ENCODE peak calls at places on chromosomes 4 and X, in five cellular contexts. C, M, N, E and F are unnamed samples.

GRCh38 chrX:9728271-9728670 is 37.4 kb downstream of the GPR143 start:
- DNase-seq in N (no peak), C (no peak), M (no peak), E (no peak), F (no peak)

GRCh38 chr4:176883681-176884418 is 91.1 kb upstream of the VEGFC start:
- DNase-seq in C (no peak), M (no peak), E (peak), N (no peak), F (no peak)

GRCh38 chr4:48350871-48351270 is 9.5 kb downstream of the SLAIN2 start:
- DNase-seq in C (no peak), N (no peak), E (no peak), M (no peak), F (no peak)

GRCh38 chr4:26003072-26003471 is 89.1 kb downstream of the SMIM20 start:
- DNase-seq in E (no peak), M (no peak), N (no peak), C (no peak), F (no peak)

GRCh38 chrX:87517571-87518141 is at the start of gene KLHL4:
- DNase-seq in N (no peak), C (no peak), M (no peak), E (peak), F (no peak)

GRCh38 chr4:79292008-79292407 is 33.9 kb downstream of the NAA11 start:
- DNase-seq in N (no peak), C (no peak), M (no peak), E (no peak), F (no peak)

GRCh38 chr4:86358176-86358701 is 1.6 kb downstream of the MAPK10 start:
- DNase-seq in M (no peak), E (no peak), N (no peak), C (no peak), F (no peak)

GRCh38 chr4:2247128-2248043 is 5.5 kb upstream of the HAUS3 start:
- DNase-seq in N (no peak), C (no peak), M (no peak), E (no peak), F (no peak)

GRCh38 chrX:3516051-3516541 is 169.6 kb upstream of the MXRA5 start:
- DNase-seq in M (no peak), E (no peak), C (no peak), N (no peak), F (no peak)

GRCh38 chr4:2399216-2399615 is 19.2 kb downstream of the ZFYVE28 start:
- DNase-seq in E (no peak), N (no peak), M (no peak), C (no peak), F (no peak)

GRCh38 chr4:182724414-182724813 is 192.8 kb downstream of the DCTD start:
- DNase-seq in E (no peak), M (no peak), N (no peak), C (peak), F (no peak)

GRCh38 chr4:127555106-127555505 is 77.7 kb upstream of the INTU start:
- DNase-seq in C (no peak), M (no peak), E (peak), N (no peak), F (no peak)

GRCh38 chr4:184471872-184472539 is 2.3 kb downstream of the IRF2 start:
- DNase-seq in C (peak), M (no peak), N (peak), E (no peak), F (peak)

GRCh38 chr4:82293304-82293703 is 80.5 kb downstream of the HNRNPD start:
- DNase-seq in M (no peak), E (no peak), C (no peak), N (no peak), F (peak)

GRCh38 chrX:9882669-9883446 is 84.3 kb upstream of the CLDN34 start:
- DNase-seq in N (no peak), E (no peak), C (no peak), M (no peak), F (no peak)

GRCh38 chr4:133856736-133857355 is 344.7 kb downstream of the PABPC4L start:
- DNase-seq in M (no peak), N (no peak), C (no peak), E (no peak), F (no peak)

GRCh38 chr4:122921971-122922876 is at the start of gene NUDT6:
- DNase-seq in M (peak), C (peak), E (peak), N (peak), F (peak)

GRCh38 chr4:180734753-180735432 is 1508.3 kb upstream of the TENM3 start:
- DNase-seq in N (no peak), M (no peak), C (no peak), E (no peak), F (no peak)

GRCh38 chr4:101102114-101102752 is 245.1 kb downstream of the PPP3CA start:
- DNase-seq in C (no peak), E (no peak), N (no peak), M (no peak), F (no peak)

GRCh38 chr4:337932-338758 is 531 bp downstream of the ZNF141 start:
- DNase-seq in M (peak), E (no peak), N (peak), C (no peak), F (no peak)

GRCh38 chrX:152930516-152930915 is 32.6 kb downstream of the ZNF185 start:
- DNase-seq in N (no peak), C (no peak), E (no peak), M (no peak), F (no peak)

GRCh38 chr4:142558851-142559250 is 287.2 kb downstream of the INPP4B start:
- DNase-seq in M (no peak), E (peak), N (no peak), C (no peak), F (no peak)

GRCh38 chrX:129593137-129593536 is 53.1 kb downstream of the OCRL start:
- DNase-seq in C (no peak), E (no peak), M (no peak), N (no peak), F (no peak)

GRCh38 chr4:80014531-80014930 is 58.5 kb downstream of the ANTXR2 start:
- DNase-seq in C (no peak), N (no peak), M (no peak), E (no peak), F (no peak)

GRCh38 chr4:87058272-87059073 is 123.7 kb downstream of the AFF1 start:
- DNase-seq in E (no peak), C (peak), M (peak), N (peak), F (no peak)

GRCh38 chr4:43481526-43481925 is 589.0 kb downstream of the GRXCR1 start:
- DNase-seq in C (no peak), M (no peak), E (no peak), N (no peak), F (no peak)

GRCh38 chr4:2483237-2483636 is 14.3 kb downstream of the RNF4 start:
- DNase-seq in E (no peak), C (no peak), N (no peak), M (no peak), F (no peak)

GRCh38 chr4:13484749-13485345 is 707 bp upstream of the RAB28 start:
- DNase-seq in C (peak), E (peak), N (no peak), M (no peak), F (peak)

GRCh38 chr4:38979511-38980230 is 52.5 kb downstream of the TMEM156 start:
- DNase-seq in E (no peak), N (no peak), C (no peak), M (no peak), F (no peak)

GRCh38 chrX:46198858-46199257 is 346.4 kb downstream of the ZNF674 start:
- DNase-seq in E (no peak), N (no peak), M (no peak), C (no peak), F (no peak)

GRCh38 chr4:16239086-16239485 is 12.8 kb upstream of the TAPT1 start:
- DNase-seq in M (no peak), E (no peak), C (no peak), N (no peak), F (no peak)

GRCh38 chr4:122776916-122777315 is 44.4 kb downstream of the BBS12 start:
- DNase-seq in N (no peak), E (no peak), M (no peak), C (no peak), F (no peak)

GRCh38 chr4:113476800-113477199 is 284.7 kb downstream of the CAMK2D start:
- DNase-seq in C (no peak), M (peak), N (peak), E (no peak), F (no peak)

GRCh38 chr4:128450326-128451120 is 162.9 kb upstream of the PGRMC2 start:
- DNase-seq in E (no peak), M (no peak), N (no peak), C (no peak), F (no peak)

GRCh38 chr4:104752337-104752736 is 257.6 kb upstream of the CXXC4 start:
- DNase-seq in M (no peak), N (no peak), E (no peak), C (no peak), F (no peak)